ENCODE peak calls at places on chromosomes 11 and 22, in four cellular contexts. M is nephron progenitor cell, U is NCI-H187 treated with DMSO at 0.1 percent for 48 hours, H is pons. K is an unnamed sample.
A peak's percentile ranks its signal among the peaks of the same experiment; 100 is the strongest.

GRCh38 chr11:131977854-131978253 is 607.4 kb downstream of the NTM start:
- DNase-seq in H (no peak), M (no peak), U (no peak), K (no peak)

GRCh38 chr22:46066691-46067090 is 83.6 kb upstream of the PPARA start:
- DNase-seq in M (no peak), U (no peak), H (no peak), K (peak; percentile 48)

GRCh38 chr11:20617346-20617745 is 17.9 kb downstream of the SLC6A5 start:
- DNase-seq in U (no peak), H (no peak), M (peak; percentile 15), K (no peak)

GRCh38 chr11:120985718-120986569 is 38.0 kb upstream of the TBCEL start:
- DNase-seq in H (no peak), M (peak; percentile 79), U (no peak), K (peak; percentile 61)

GRCh38 chr11:34161361-34161760 is 55.9 kb downstream of the NAT10 start:
- DNase-seq in M (no peak), H (no peak), U (no peak), K (no peak)

GRCh38 chr11:72668645-72669347 is 5.4 kb downstream of the PDE2A start:
- DNase-seq in U (no peak), M (no peak), H (no peak), K (no peak)

GRCh38 chr22:40757071-40757470 is 62.1 kb downstream of the SLC25A17 start:
- DNase-seq in H (no peak), U (no peak), M (no peak), K (no peak)

GRCh38 chr11:111586305-111586915 is 15.8 kb upstream of the SIK2 start:
- DNase-seq in U (no peak), M (no peak), H (peak; percentile 69), K (no peak)

GRCh38 chr11:56314844-56315243 is at the start of gene OR8K3:
- DNase-seq in M (no peak), H (no peak), U (no peak), K (no peak)

GRCh38 chr11:42175203-42175602 is 715.8 kb upstream of the LRRC4C start:
- DNase-seq in M (no peak), U (no peak), H (no peak), K (no peak)

GRCh38 chr11:112511271-112511670 is 250.6 kb upstream of the PLET1 start:
- DNase-seq in U (no peak), H (no peak), M (no peak), K (no peak)

GRCh38 chr11:70568504-70569172 is 170.3 kb downstream of the CTTN start:
- DNase-seq in U (no peak), H (peak; percentile 10), M (peak; percentile 66), K (peak; percentile 68)

GRCh38 chr11:10506013-10506370 is 35.0 kb downstream of the RNF141 start:
- DNase-seq in M (no peak), H (no peak), U (no peak), K (no peak)

GRCh38 chr11:33515347-33515746 is 185.3 kb downstream of the C11orf91 start:
- DNase-seq in U (no peak), M (no peak), H (no peak), K (peak; percentile 47)

GRCh38 chr22:37032535-37033460 is 13.3 kb downstream of the MPST start:
- DNase-seq in M (no peak), H (no peak), U (no peak), K (peak; percentile 50)

GRCh38 chr11:95092549-95093324 is 3.1 kb downstream of the ENDOD1 start:
- DNase-seq in M (no peak), U (no peak), H (no peak), K (peak; percentile 55)

GRCh38 chr11:30983810-30984441 is 385.6 kb downstream of the DCDC1 start:
- DNase-seq in H (no peak), M (no peak), U (no peak), K (no peak)

GRCh38 chr11:23423656-23424055 is 563.4 kb upstream of the CCDC179 start:
- DNase-seq in H (no peak), U (no peak), M (no peak), K (no peak)